ENCODE peak calls at places on chromosome 2, in seven cellular contexts. One of them, this sample, is unnamed.

GRCh38 chr2:227719637-227720036 is 1.8 kb upstream of the SLC19A3 start:
- DNase-seq in H1: no peak
- DNase-seq in SK-N-SH: no peak
- DNase-seq in HCT116: no peak
- DNase-seq in GM12878: no peak
- DNase-seq in HepG2: no peak
- DNase-seq in T47D: no peak
- DNase-seq in this sample: no peak

GRCh38 chr2:68837164-68837860 is 33.9 kb downstream of the BMP10 start:
- DNase-seq in T47D: peak
- DNase-seq in HepG2: peak
- DNase-seq in SK-N-SH: no peak
- DNase-seq in HCT116: peak
- DNase-seq in GM12878: peak
- DNase-seq in H1: peak
- DNase-seq in this sample: peak

GRCh38 chr2:74373189-74373588 is 6.9 kb downstream of the DCTN1 start:
- DNase-seq in HCT116: no peak
- DNase-seq in HepG2: no peak
- DNase-seq in GM12878: no peak
- DNase-seq in SK-N-SH: no peak
- DNase-seq in T47D: no peak
- DNase-seq in H1: no peak
- DNase-seq in this sample: no peak

GRCh38 chr2:105488198-105488757 is 89.4 kb upstream of the FHL2 start:
- DNase-seq in H1: no peak
- DNase-seq in GM12878: no peak
- DNase-seq in T47D: no peak
- DNase-seq in HepG2: no peak
- DNase-seq in HCT116: no peak
- DNase-seq in SK-N-SH: no peak
- DNase-seq in this sample: no peak

GRCh38 chr2:20288941-20289340 is 61.7 kb downstream of the PUM2 start:
- DNase-seq in HCT116: peak
- DNase-seq in SK-N-SH: no peak
- DNase-seq in GM12878: no peak
- DNase-seq in T47D: no peak
- DNase-seq in HepG2: no peak
- DNase-seq in H1: no peak
- DNase-seq in this sample: peak

GRCh38 chr2:29314816-29315571 is 199.8 kb downstream of the CLIP4 start:
- DNase-seq in SK-N-SH: no peak
- DNase-seq in H1: no peak
- DNase-seq in GM12878: peak
- DNase-seq in HCT116: no peak
- DNase-seq in HepG2: no peak
- DNase-seq in T47D: peak
- DNase-seq in this sample: no peak

GRCh38 chr2:97936199-97936598 is 59.5 kb downstream of the TMEM131 start:
- DNase-seq in HepG2: peak
- DNase-seq in HCT116: peak
- DNase-seq in T47D: peak
- DNase-seq in H1: peak
- DNase-seq in GM12878: no peak
- DNase-seq in SK-N-SH: no peak
- DNase-seq in this sample: no peak

GRCh38 chr2:241373449-241373848 is 17.4 kb downstream of the FARP2 start:
- DNase-seq in H1: no peak
- DNase-seq in T47D: no peak
- DNase-seq in HepG2: no peak
- DNase-seq in HCT116: no peak
- DNase-seq in SK-N-SH: no peak
- DNase-seq in GM12878: no peak
- DNase-seq in this sample: no peak

GRCh38 chr2:109153005-109153404 is 24.0 kb downstream of the SH3RF3 start:
- DNase-seq in T47D: no peak
- DNase-seq in HepG2: no peak
- DNase-seq in H1: no peak
- DNase-seq in HCT116: no peak
- DNase-seq in SK-N-SH: no peak
- DNase-seq in GM12878: no peak
- DNase-seq in this sample: no peak

GRCh38 chr2:19046986-19047780 is 311.2 kb downstream of the OSR1 start:
- DNase-seq in GM12878: peak
- DNase-seq in T47D: no peak
- DNase-seq in HCT116: no peak
- DNase-seq in HepG2: no peak
- DNase-seq in H1: no peak
- DNase-seq in SK-N-SH: no peak
- DNase-seq in this sample: no peak

GRCh38 chr2:134142903-134143302 is 111.0 kb upstream of the MGAT5 start:
- DNase-seq in GM12878: no peak
- DNase-seq in HCT116: no peak
- DNase-seq in SK-N-SH: no peak
- DNase-seq in T47D: no peak
- DNase-seq in HepG2: no peak
- DNase-seq in H1: no peak
- DNase-seq in this sample: no peak

GRCh38 chr2:156727867-156728266 is 291.7 kb downstream of the GPD2 start:
- DNase-seq in HCT116: no peak
- DNase-seq in GM12878: no peak
- DNase-seq in T47D: no peak
- DNase-seq in HepG2: no peak
- DNase-seq in SK-N-SH: no peak
- DNase-seq in H1: no peak
- DNase-seq in this sample: no peak

GRCh38 chr2:229416116-229416694 is 145.1 kb upstream of the PID1 start:
- DNase-seq in H1: no peak
- DNase-seq in SK-N-SH: no peak
- DNase-seq in GM12878: no peak
- DNase-seq in T47D: no peak
- DNase-seq in HepG2: no peak
- DNase-seq in HCT116: no peak
- DNase-seq in this sample: no peak

GRCh38 chr2:47359375-47359868 is 43.5 kb upstream of the MSH2 start:
- DNase-seq in GM12878: no peak
- DNase-seq in HCT116: no peak
- DNase-seq in HepG2: no peak
- DNase-seq in T47D: no peak
- DNase-seq in H1: no peak
- DNase-seq in SK-N-SH: no peak
- DNase-seq in this sample: peak

GRCh38 chr2:222796413-222797103 is 64.3 kb upstream of the ACSL3 start:
- DNase-seq in H1: no peak
- DNase-seq in T47D: peak
- DNase-seq in HCT116: no peak
- DNase-seq in GM12878: no peak
- DNase-seq in HepG2: peak
- DNase-seq in SK-N-SH: no peak
- DNase-seq in this sample: no peak

GRCh38 chr2:121804340-121804739 is 48.9 kb downstream of the TSN start:
- DNase-seq in GM12878: peak
- DNase-seq in T47D: no peak
- DNase-seq in HepG2: no peak
- DNase-seq in HCT116: no peak
- DNase-seq in SK-N-SH: peak
- DNase-seq in H1: no peak
- DNase-seq in this sample: no peak

GRCh38 chr2:98803747-98804650 is 73.1 kb upstream of the MGAT4A start:
- DNase-seq in HepG2: no peak
- DNase-seq in SK-N-SH: no peak
- DNase-seq in HCT116: no peak
- DNase-seq in T47D: no peak
- DNase-seq in H1: no peak
- DNase-seq in GM12878: no peak
- DNase-seq in this sample: no peak

GRCh38 chr2:53744395-53745065 is 23.1 kb upstream of the CHAC2 start:
- DNase-seq in HepG2: no peak
- DNase-seq in SK-N-SH: no peak
- DNase-seq in T47D: no peak
- DNase-seq in HCT116: no peak
- DNase-seq in GM12878: no peak
- DNase-seq in H1: no peak
- DNase-seq in this sample: no peak

GRCh38 chr2:1848599-1848995 is 104.3 kb upstream of the PXDN start:
- DNase-seq in HCT116: no peak
- DNase-seq in GM12878: no peak
- DNase-seq in T47D: peak
- DNase-seq in HepG2: no peak
- DNase-seq in SK-N-SH: no peak
- DNase-seq in H1: no peak
- DNase-seq in this sample: no peak

GRCh38 chr2:55157474-55157884 is 74.6 kb downstream of the CLHC1 start:
- DNase-seq in HepG2: no peak
- DNase-seq in H1: no peak
- DNase-seq in T47D: no peak
- DNase-seq in GM12878: no peak
- DNase-seq in HCT116: no peak
- DNase-seq in SK-N-SH: peak
- DNase-seq in this sample: peak

GRCh38 chr2:55155206-55155605 is 76.9 kb downstream of the CLHC1 start:
- DNase-seq in H1: no peak
- DNase-seq in T47D: no peak
- DNase-seq in SK-N-SH: no peak
- DNase-seq in HCT116: no peak
- DNase-seq in GM12878: no peak
- DNase-seq in HepG2: no peak
- DNase-seq in this sample: no peak

GRCh38 chr2:55156326-55156725 is 75.8 kb downstream of the CLHC1 start:
- DNase-seq in HCT116: no peak
- DNase-seq in T47D: no peak
- DNase-seq in SK-N-SH: no peak
- DNase-seq in H1: no peak
- DNase-seq in HepG2: no peak
- DNase-seq in GM12878: no peak
- DNase-seq in this sample: no peak

GRCh38 chr2:55154525-55155030 is 77.5 kb downstream of the CLHC1 start:
- DNase-seq in HCT116: no peak
- DNase-seq in H1: no peak
- DNase-seq in GM12878: no peak
- DNase-seq in HepG2: no peak
- DNase-seq in SK-N-SH: no peak
- DNase-seq in T47D: no peak
- DNase-seq in this sample: no peak

GRCh38 chr2:55155764-55156221 is 76.3 kb downstream of the CLHC1 start:
- DNase-seq in HCT116: no peak
- DNase-seq in T47D: no peak
- DNase-seq in SK-N-SH: no peak
- DNase-seq in H1: no peak
- DNase-seq in HepG2: no peak
- DNase-seq in GM12878: no peak
- DNase-seq in this sample: no peak
- TF ChIP-seq JUND in HCT116: no peak
- TF ChIP-seq JUND in T47D: no peak
- TF ChIP-seq JUND in SK-N-SH: peak
- TF ChIP-seq JUND in H1: no peak
- TF ChIP-seq JUND in HepG2: no peak
- TF ChIP-seq JUND in GM12878: no peak
- TF ChIP-seq JUND in this sample: no peak

GRCh38 chr2:70472256-70472905 is 81.2 kb downstream of the TGFA start:
- DNase-seq in SK-N-SH: no peak
- DNase-seq in HepG2: no peak
- DNase-seq in HCT116: no peak
- DNase-seq in T47D: no peak
- DNase-seq in GM12878: no peak
- DNase-seq in H1: no peak
- DNase-seq in this sample: no peak
- TF ChIP-seq JUND in SK-N-SH: no peak
- TF ChIP-seq JUND in HepG2: no peak
- TF ChIP-seq JUND in HCT116: no peak
- TF ChIP-seq JUND in T47D: no peak
- TF ChIP-seq JUND in GM12878: no peak
- TF ChIP-seq JUND in H1: no peak
- TF ChIP-seq JUND in this sample: no peak

GRCh38 chr2:3729786-3730185 is 26.4 kb downstream of the DCDC2C start:
- DNase-seq in GM12878: no peak
- DNase-seq in T47D: no peak
- DNase-seq in SK-N-SH: no peak
- DNase-seq in H1: no peak
- DNase-seq in HCT116: no peak
- DNase-seq in HepG2: no peak
- DNase-seq in this sample: no peak

GRCh38 chr2:3729055-3729448 is 25.7 kb downstream of the DCDC2C start:
- DNase-seq in T47D: no peak
- DNase-seq in H1: no peak
- DNase-seq in SK-N-SH: no peak
- DNase-seq in HCT116: no peak
- DNase-seq in GM12878: no peak
- DNase-seq in HepG2: no peak
- DNase-seq in this sample: no peak

GRCh38 chr2:3731829-3732228 is 28.5 kb downstream of the DCDC2C start:
- DNase-seq in GM12878: no peak
- DNase-seq in HCT116: no peak
- DNase-seq in HepG2: no peak
- DNase-seq in H1: no peak
- DNase-seq in SK-N-SH: no peak
- DNase-seq in T47D: no peak
- DNase-seq in this sample: no peak

GRCh38 chr2:3728104-3729054 is 25.0 kb downstream of the DCDC2C start:
- DNase-seq in H1: no peak
- DNase-seq in T47D: peak
- DNase-seq in HepG2: peak
- DNase-seq in SK-N-SH: peak
- DNase-seq in GM12878: no peak
- DNase-seq in HCT116: peak
- DNase-seq in this sample: peak

GRCh38 chr2:3730646-3731045 is 27.3 kb downstream of the DCDC2C start:
- DNase-seq in HepG2: no peak
- DNase-seq in T47D: peak
- DNase-seq in H1: no peak
- DNase-seq in GM12878: no peak
- DNase-seq in HCT116: no peak
- DNase-seq in SK-N-SH: no peak
- DNase-seq in this sample: no peak
- TF ChIP-seq JUND in HepG2: no peak
- TF ChIP-seq JUND in T47D: no peak
- TF ChIP-seq JUND in H1: no peak
- TF ChIP-seq JUND in GM12878: no peak
- TF ChIP-seq JUND in HCT116: no peak
- TF ChIP-seq JUND in SK-N-SH: no peak
- TF ChIP-seq JUND in this sample: no peak

DNA sequence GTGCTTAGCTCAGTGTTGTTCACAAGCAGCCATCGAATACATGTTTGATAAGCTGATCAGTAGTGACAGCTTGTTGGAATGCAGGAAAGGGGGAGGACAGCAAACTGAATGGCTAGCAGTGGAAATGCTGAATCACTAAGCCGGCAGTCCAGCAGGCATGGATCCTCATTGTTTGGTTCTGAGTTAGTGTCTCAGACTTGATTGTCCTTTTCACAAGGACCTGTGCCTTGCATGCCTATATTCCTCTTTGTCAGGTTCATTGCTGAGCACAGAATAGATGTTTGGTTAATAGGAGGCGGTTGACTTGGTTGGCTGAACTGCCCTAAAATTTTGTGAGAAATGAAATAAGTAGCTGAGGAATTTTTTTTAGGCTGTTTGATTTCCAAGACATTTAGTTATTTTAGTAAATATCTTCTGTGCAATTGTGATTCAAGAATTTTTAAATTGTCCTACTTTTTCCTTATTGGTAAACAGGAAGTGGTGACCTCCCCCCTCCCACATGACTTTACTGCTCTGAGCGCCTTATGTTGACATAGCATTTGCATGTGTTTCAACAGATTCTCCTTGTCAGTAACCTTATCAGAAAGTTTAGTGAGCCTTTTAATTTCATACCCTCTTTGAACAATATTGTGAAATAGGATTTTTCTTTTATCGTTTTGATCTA is 21.4 kb upstream of the STON1 start:
- DNase-seq in T47D: no peak
- DNase-seq in GM12878: no peak
- DNase-seq in HepG2: peak
- DNase-seq in SK-N-SH: no peak
- DNase-seq in HCT116: no peak
- DNase-seq in H1: peak
- DNase-seq in this sample: peak
- TF ChIP-seq JUND in T47D: no peak
- TF ChIP-seq JUND in GM12878: no peak
- TF ChIP-seq JUND in HepG2: no peak
- TF ChIP-seq JUND in SK-N-SH: peak
- TF ChIP-seq JUND in HCT116: no peak
- TF ChIP-seq JUND in H1: peak
- TF ChIP-seq JUND in this sample: peak